ENCODE peak calls at places on chromosomes 12 and 14, in four cellular contexts. E is pancreas, Y is H1, R is cardiac muscle cell. H is an unnamed sample.
A peak's percentile ranks its signal among the peaks of the same experiment; 100 is the strongest.

GRCh38 chr14:50342211-50343080 is 30.3 kb downstream of the DMAC2L start:
- DNase-seq in E (no peak), Y (no peak), R (peak; percentile 43), H (no peak)

GRCh38 chr14:94769413-94770250 is at the start of gene GSC:
- DNase-seq in E (peak; percentile 75), Y (no peak), R (peak; percentile 62), H (no peak)

GRCh38 chr12:91630906-91631305 is 448.3 kb upstream of the DCN start:
- DNase-seq in E (no peak), Y (no peak), R (no peak), H (no peak)

GRCh38 chr12:29088611-29089219 is 60.4 kb upstream of the FAR2 start:
- DNase-seq in E (no peak), Y (no peak), R (no peak), H (no peak)

GRCh38 chr14:75896341-75896740 is 85.5 kb downstream of the TGFB3 start:
- DNase-seq in E (no peak), Y (no peak), R (no peak), H (no peak)

GRCh38 chr14:29587046-29587445 is 340.6 kb downstream of the PRKD1 start:
- DNase-seq in E (no peak), Y (no peak), R (no peak), H (no peak)

GRCh38 chr12:41234672-41235071 is 46.6 kb downstream of the PDZRN4 start:
- DNase-seq in E (no peak), Y (no peak), R (no peak), H (no peak)

GRCh38 chr14:55383039-55383438 is 28.6 kb downstream of the ATG14 start:
- DNase-seq in E (no peak), Y (no peak), R (peak; percentile 7), H (no peak)

GRCh38 chr14:87952307-87953094 is 40.5 kb downstream of the GALC start:
- DNase-seq in E (no peak), Y (no peak), R (no peak), H (no peak)

GRCh38 chr12:93572712-93573551 is 457 bp downstream of the SOCS2 start:
- DNase-seq in E (peak; percentile 75), Y (no peak), R (peak; percentile 74), H (no peak)

GRCh38 chr12:71683633-71684032 is 2.2 kb upstream of the TMEM19 start:
- DNase-seq in E (no peak), Y (no peak), R (no peak), H (no peak)

GRCh38 chr12:113347-113746 is 46.8 kb downstream of the IQSEC3 start:
- DNase-seq in E (no peak), Y (no peak), R (no peak), H (no peak)

GRCh38 chr12:31958601-31959000 is 614 bp upstream of the RESF1 start:
- DNase-seq in E (no peak), Y (no peak), R (peak; percentile 2), H (no peak)

GRCh38 chr12:56462565-56462964 is 5.8 kb upstream of the SPRYD4 start:
- DNase-seq in E (no peak), Y (no peak), R (no peak), H (no peak)

GRCh38 chr14:105852378-105853088 is 326.1 kb downstream of the TMEM121 start:
- DNase-seq in E (peak; percentile 49), Y (no peak), R (no peak), H (no peak)

GRCh38 chr12:7321624-7322023 is 17.8 kb downstream of the ACSM4 start:
- DNase-seq in E (no peak), Y (no peak), R (peak; percentile 60), H (no peak)

GRCh38 chr12:27682534-27682933 is 13.7 kb upstream of the REP15 start:
- DNase-seq in E (no peak), Y (no peak), R (no peak), H (no peak)

GRCh38 chr14:71751264-71751663 is 181.0 kb upstream of the RGS6 start:
- DNase-seq in E (no peak), Y (no peak), R (no peak), H (no peak)

GRCh38 chr14:33631021-33631420 is 319.9 kb downstream of the EGLN3 start:
- DNase-seq in E (no peak), Y (no peak), R (no peak), H (no peak)

GRCh38 chr12:65923228-65923627 is 98.9 kb downstream of the HMGA2 start:
- DNase-seq in E (no peak), Y (no peak), R (no peak), H (no peak)

GRCh38 chr14:31070431-31070830 is 44.3 kb upstream of the STRN3 start:
- DNase-seq in E (no peak), Y (no peak), R (no peak), H (no peak)

GRCh38 chr14:94773017-94773681 is 3.2 kb upstream of the GSC start:
- DNase-seq in E (no peak), Y (no peak), R (peak; percentile 47), H (no peak)

GRCh38 chr14:93765032-93765626 is 23.2 kb downstream of the PRIMA1 start:
- DNase-seq in E (no peak), Y (no peak), R (no peak), H (no peak)

GRCh38 chr14:54659365-54659764 is 92.4 kb downstream of the SAMD4A start:
- DNase-seq in E (no peak), Y (no peak), R (no peak), H (no peak)

GRCh38 chr12:104281636-104282035 is 21.9 kb upstream of the EID3 start:
- DNase-seq in E (no peak), Y (no peak), R (no peak), H (no peak)

GRCh38 chr12:57591567-57592325 is 754 bp downstream of the PIP4K2C start:
- DNase-seq in E (no peak), Y (no peak), R (peak; percentile 36), H (no peak)

GRCh38 chr12:123478762-123479161 is 20.8 kb downstream of the SNRNP35 start:
- DNase-seq in E (peak; percentile 17), Y (no peak), R (no peak), H (no peak)

GRCh38 chr14:88194531-88194930 is 128.5 kb downstream of the KCNK10 start:
- DNase-seq in E (no peak), Y (no peak), R (no peak), H (no peak)

GRCh38 chr12:117444781-117445180 is 83.4 kb upstream of the NOS1 start:
- DNase-seq in E (no peak), Y (no peak), R (no peak), H (no peak)

GRCh38 chr12:49644620-49644994 is 21.2 kb downstream of the PRPF40B start:
- DNase-seq in E (no peak), Y (no peak), R (peak; percentile 84), H (no peak)

GRCh38 chr14:67221248-67221981 is 19.8 kb upstream of the PALS1 start:
- DNase-seq in E (no peak), Y (no peak), R (no peak), H (no peak)

GRCh38 chr12:130588696-130589095 is 127.4 kb downstream of the RIMBP2 start:
- DNase-seq in E (no peak), Y (no peak), R (no peak), H (no peak)

GRCh38 chr12:119803391-119803791 is 73.7 kb downstream of the CIT start:
- DNase-seq in E (no peak), Y (peak; percentile 21), R (peak; percentile 65), H (no peak)

GRCh38 chr12:79737875-79738718 is 47.3 kb upstream of the PAWR start:
- DNase-seq in E (no peak), Y (no peak), R (peak; percentile 79), H (no peak)

GRCh38 chr12:131313635-131314034 is 359.9 kb downstream of the ADGRD1 start:
- DNase-seq in E (no peak), Y (no peak), R (no peak), H (no peak)

GRCh38 chr12:68808388-68809189 is 612 bp downstream of the MDM2 start:
- DNase-seq in E (peak; percentile 90), Y (peak; percentile 69), R (peak; percentile 75), H (peak; percentile 11)

GRCh38 chr12:68805592-68806120 is 2.3 kb upstream of the MDM2 start:
- DNase-seq in E (no peak), Y (no peak), R (no peak), H (no peak)

GRCh38 chr12:68809190-68810026 is 1.4 kb downstream of the MDM2 start:
- DNase-seq in E (no peak), Y (no peak), R (no peak), H (no peak)

GRCh38 chr12:68806488-68807237 is 1.3 kb upstream of the MDM2 start:
- DNase-seq in E (no peak), Y (no peak), R (no peak), H (no peak)

GRCh38 chr12:68807576-68808387 is at the start of gene MDM2:
- DNase-seq in E (peak; percentile 99), Y (peak; percentile 81), R (peak; percentile 94), H (peak; percentile 78)
- H3K27ac ChIP-seq in E (peak within 1 kb of the TSS; percentile 93), Y (peak within 1 kb of the TSS; percentile 100), R (peak within 1 kb of the TSS; percentile 95), H (peak within 1 kb of the TSS; percentile 100)

DNA sequence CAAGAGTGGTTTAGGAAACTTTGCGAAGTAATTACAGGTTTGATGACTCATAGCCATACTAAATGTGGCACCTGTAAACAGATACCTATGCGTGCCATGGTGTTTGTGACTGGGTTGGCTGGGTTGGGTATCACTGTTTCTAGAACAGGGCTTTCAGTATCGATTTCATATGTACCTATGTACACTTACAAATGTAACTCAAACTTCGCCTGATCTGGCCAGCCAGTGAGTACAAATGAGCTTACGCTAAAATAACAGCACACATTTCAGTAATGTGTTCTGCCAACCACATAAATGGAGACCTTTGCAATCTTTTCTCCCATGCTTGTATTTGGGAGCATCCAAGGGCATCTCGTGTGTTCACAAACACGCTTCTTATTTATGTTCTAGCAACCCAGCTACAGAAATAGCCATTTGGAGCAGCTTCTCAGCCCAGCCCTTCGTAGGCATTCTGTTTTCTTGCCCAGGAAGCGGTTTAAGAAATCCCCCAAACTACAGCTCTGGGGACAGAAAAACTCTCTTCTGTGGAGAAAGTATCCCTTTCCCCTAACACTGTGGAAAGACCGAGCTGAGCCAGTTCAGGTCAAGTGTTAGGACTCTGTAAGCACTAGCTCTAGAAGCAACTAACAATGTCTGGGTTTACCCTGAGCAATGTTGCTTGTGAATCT is 42.3 kb upstream of the MDM1 start:
- DNase-seq in E (no peak), Y (no peak), R (no peak), H (no peak)
- H3K27ac ChIP-seq in E (no peak overlapping the region), Y (no peak overlapping the region), R (no peak overlapping the region), H (no peak overlapping the region)

DNA sequence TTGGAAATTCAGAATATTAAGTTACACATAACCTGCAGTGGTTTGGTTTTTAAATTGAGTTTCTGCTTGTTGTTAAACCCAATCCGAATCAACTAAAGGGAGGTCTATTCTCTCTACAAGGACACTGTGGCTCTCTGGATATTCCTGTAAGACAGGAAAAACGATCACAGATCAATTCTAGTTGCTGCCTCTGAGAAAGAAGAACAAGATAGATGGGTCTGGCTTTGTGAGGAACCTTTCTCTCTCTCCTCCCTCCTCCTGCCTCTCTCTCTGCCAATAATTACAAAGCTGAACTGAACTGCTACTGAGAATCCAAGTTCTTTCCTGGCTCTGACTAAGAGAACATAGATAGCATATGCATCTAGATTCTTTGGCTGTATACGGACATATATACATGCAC is 27.6 kb downstream of the ETV6 start:
- DNase-seq in E (no peak), Y (no peak), R (no peak), H (no peak)
- H3K27ac ChIP-seq in E (no peak overlapping the region), Y (no peak overlapping the region), R (no peak overlapping the region), H (peak overlapping the region; percentile 2)

GRCh38 chr14:70170976-70171375 is 17.8 kb downstream of the SLC8A3 start:
- DNase-seq in E (no peak), Y (no peak), R (no peak), H (no peak)
- H3K27ac ChIP-seq in E (no peak overlapping the region), Y (no peak overlapping the region), R (no peak overlapping the region), H (no peak overlapping the region)

H was measured in esophagus squamous epithelium.